ENCODE peak calls at places on chromosome 15, in ten cellular contexts. T is AG04450; B is tibial artery; C is foreskin keratinocyte; A is CD4-positive, alpha-beta T cell; I is CD8-positive, alpha-beta T cell; E is fibroblast of the aortic adventitia; F is nephron progenitor cell; M is H9; U is RWPE1. Y is an unnamed sample.

GRCh38 chr15:90286678-90287077 is 21.2 kb downstream of the NGRN start:
- DNase-seq in M (no peak), I (no peak), A (peak), B (no peak), F (no peak), E (peak), T (no peak), U (peak), C (peak), Y (no peak)

GRCh38 chr15:89937365-89938355 is 24.9 kb upstream of the ARPIN start:
- DNase-seq in U (no peak), B (no peak), A (no peak), C (no peak), I (no peak), M (no peak), F (no peak), E (no peak), T (no peak), Y (no peak)

GRCh38 chr15:31465083-31465955 is 138.7 kb downstream of the KLF13 start:
- DNase-seq in A (no peak), U (peak), F (no peak), I (no peak), M (peak), T (no peak), E (no peak), B (no peak), C (peak), Y (no peak)

GRCh38 chr15:68303560-68304436 is 26.3 kb downstream of the FEM1B start:
- DNase-seq in A (no peak), T (no peak), E (no peak), U (no peak), C (no peak), M (peak), F (no peak), B (peak), I (no peak), Y (no peak)

GRCh38 chr15:98650871-98651481 is 2.6 kb downstream of the IGF1R start:
- DNase-seq in C (peak), A (peak), E (peak), T (no peak), U (no peak), I (peak), B (no peak), F (peak), M (no peak), Y (no peak)

GRCh38 chr15:92651877-92652575 is 3.5 kb downstream of the FAM174B start:
- DNase-seq in I (no peak), B (no peak), F (no peak), A (no peak), C (no peak), E (no peak), T (no peak), U (no peak), M (no peak), Y (no peak)

GRCh38 chr15:41048397-41048796 is 67.7 kb downstream of the INO80 start:
- DNase-seq in T (no peak), I (no peak), A (no peak), F (no peak), E (no peak), M (no peak), U (no peak), B (no peak), C (no peak), Y (no peak)

GRCh38 chr15:57527382-57528091 is 64.2 kb upstream of the MYZAP start:
- DNase-seq in T (peak), A (no peak), F (peak), M (peak), C (peak), I (no peak), U (peak), E (peak), B (peak), Y (peak)

GRCh38 chr15:97037080-97037479 is 706.6 kb downstream of the NR2F2 start:
- DNase-seq in B (no peak), E (no peak), I (no peak), T (no peak), M (no peak), F (no peak), A (no peak), U (no peak), C (no peak), Y (no peak)

GRCh38 chr15:89490550-89491315 is 5.7 kb downstream of the RHCG start:
- DNase-seq in U (no peak), C (no peak), T (no peak), F (no peak), M (no peak), I (no peak), B (no peak), A (no peak), E (no peak), Y (no peak)

GRCh38 chr15:34616613-34617012 is 33.2 kb upstream of the GOLGA8B start:
- DNase-seq in I (no peak), E (peak), A (no peak), T (no peak), F (no peak), M (no peak), B (no peak), C (peak), U (peak), Y (no peak)
- TF ChIP-seq CTCF in I (no peak), E (peak), A (no peak), T (peak), F (no peak), M (no peak), B (no peak), C (peak), U (peak), Y (no peak)

GRCh38 chr15:58981808-58982475 is 5.5 kb upstream of the RNF111 start:
- DNase-seq in M (no peak), A (no peak), U (no peak), F (no peak), C (no peak), B (no peak), E (no peak), I (no peak), T (no peak), Y (no peak)

GRCh38 chr15:58985443-58985842 is 2.0 kb upstream of the RNF111 start:
- DNase-seq in C (no peak), M (peak), E (peak), A (no peak), F (no peak), I (no peak), T (no peak), B (peak), U (no peak), Y (peak)

GRCh38 chr15:58980351-58980939 is 7.0 kb upstream of the RNF111 start:
- DNase-seq in T (no peak), E (peak), B (no peak), C (no peak), U (peak), F (no peak), A (no peak), M (no peak), I (no peak), Y (no peak)
- TF ChIP-seq CTCF in T (peak), E (peak), B (peak), C (peak), U (peak), F (peak), A (peak), M (peak), I (peak), Y (peak)

DNA sequence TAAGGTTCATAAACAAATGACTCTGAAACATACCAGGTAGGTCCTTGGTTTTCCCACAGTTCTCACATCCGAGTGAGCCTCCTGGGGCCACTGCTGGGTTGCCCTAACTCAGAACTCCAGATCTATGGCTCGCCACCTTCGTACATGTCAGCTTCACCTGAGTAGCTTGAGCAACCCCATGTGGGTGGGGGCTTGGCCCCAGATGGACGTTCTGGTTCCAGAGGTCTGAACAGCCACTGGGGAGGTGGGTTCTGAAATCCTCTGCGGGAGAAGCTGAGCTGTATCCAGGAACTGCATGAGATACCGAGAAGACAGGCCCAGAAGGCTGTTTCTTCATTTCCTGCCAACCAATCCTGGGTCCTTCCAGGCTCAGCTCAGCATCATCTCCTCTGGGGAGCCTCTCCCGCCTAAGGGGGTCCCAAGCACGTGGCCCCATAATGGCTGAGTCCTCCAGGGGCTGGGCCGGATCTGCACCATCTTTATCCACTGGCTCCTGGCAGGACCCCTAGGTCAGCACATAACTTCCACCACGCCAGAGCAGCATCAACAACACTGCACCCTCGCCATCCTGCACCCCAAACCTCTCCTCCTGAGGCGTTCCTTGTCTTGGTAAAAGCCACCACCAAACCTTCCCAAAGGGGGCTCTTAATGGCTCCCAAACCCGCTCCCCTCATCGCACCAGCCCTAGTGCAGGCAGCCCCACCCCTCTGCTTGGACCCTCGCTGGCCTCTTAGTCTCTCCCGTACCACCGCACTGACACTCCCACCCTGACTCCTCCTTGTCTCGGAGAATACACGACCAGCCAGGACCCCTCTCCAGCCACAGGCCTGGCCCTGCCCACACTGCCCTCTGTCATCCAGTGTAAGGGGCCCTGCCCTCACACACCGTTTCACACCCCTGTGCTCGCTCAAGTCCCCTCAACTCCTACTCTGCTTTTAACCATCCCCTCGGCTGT is 39.8 kb downstream of the PCSK6 start:
- DNase-seq in C (no peak), F (no peak), E (no peak), M (no peak), A (no peak), I (no peak), U (no peak), B (no peak), T (no peak), Y (no peak)
- TF ChIP-seq CTCF in C (no peak), F (no peak), E (no peak), M (no peak), A (no peak), I (no peak), U (no peak), B (no peak), T (no peak), Y (no peak)

GRCh38 chr15:33654859-33655258 is 313.4 kb upstream of the CHRM5 start:
- DNase-seq in T (no peak), I (no peak), U (peak), A (no peak), B (no peak), M (peak), E (peak), F (no peak), C (peak), Y (peak)
- TF ChIP-seq CTCF in T (no peak), I (no peak), U (no peak), A (no peak), B (no peak), M (peak), E (no peak), F (no peak), C (peak), Y (no peak)

DNA sequence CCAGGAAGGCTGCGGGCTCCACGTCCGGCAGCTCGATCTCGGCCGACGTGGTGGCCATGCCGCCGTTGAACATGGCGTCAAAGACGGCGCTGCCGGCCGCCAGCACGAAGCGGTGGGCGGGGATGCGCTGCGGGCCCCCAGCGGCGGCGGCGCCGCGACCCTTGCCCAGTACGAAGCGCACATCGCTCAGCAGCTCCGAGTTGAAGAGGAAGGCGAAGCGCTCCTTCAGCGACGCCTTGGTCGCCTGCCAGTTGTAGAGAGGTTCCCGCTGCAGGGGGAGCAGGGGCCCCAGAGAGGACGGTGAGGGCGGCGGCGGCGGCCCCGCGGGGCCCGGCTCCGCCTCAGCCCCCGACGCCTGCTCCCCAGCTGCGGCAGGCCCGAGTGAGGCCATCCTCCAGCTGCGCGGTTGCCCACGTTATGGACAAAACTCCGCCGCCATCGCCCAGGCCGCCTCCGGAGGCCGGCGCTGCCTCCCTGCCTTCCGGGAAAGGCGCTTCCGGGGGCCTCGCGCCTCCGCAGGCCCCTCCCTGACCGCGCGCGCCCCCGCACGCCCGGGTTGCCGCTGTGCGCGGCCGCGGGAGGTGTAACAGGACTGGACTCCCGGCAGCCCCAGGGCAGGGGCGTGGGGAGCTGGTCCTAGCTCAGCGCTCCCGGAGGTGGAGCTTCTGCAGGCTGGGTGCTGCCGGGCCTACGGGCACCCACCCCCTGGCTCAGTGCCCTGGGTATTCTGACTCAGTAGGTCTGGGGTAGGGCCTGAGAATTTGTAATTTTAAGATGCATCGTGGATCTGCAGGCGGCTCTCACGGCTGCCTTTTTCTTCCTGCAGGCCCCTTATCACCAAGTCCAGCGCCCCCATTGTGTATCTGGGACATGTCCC is at the start of gene BTBD1:
- DNase-seq in E (peak), C (peak), B (peak), A (peak), M (peak), T (peak), U (peak), F (peak), I (peak), Y (peak)
- TF ChIP-seq CTCF in E (no peak), C (no peak), B (no peak), A (no peak), M (peak), T (no peak), U (no peak), F (no peak), I (no peak), Y (peak)

GRCh38 chr15:53985562-53985961 is 7.3 kb downstream of the UNC13C start:
- DNase-seq in U (no peak), I (no peak), F (no peak), A (no peak), E (no peak), B (no peak), M (no peak), C (no peak), T (no peak), Y (no peak)

GRCh38 chr15:53979051-53979788 is 979 bp downstream of the UNC13C start:
- DNase-seq in A (no peak), M (no peak), T (no peak), B (no peak), E (no peak), U (no peak), C (no peak), F (no peak), I (no peak), Y (no peak)

GRCh38 chr15:53982876-53983275 is 4.6 kb downstream of the UNC13C start:
- DNase-seq in A (no peak), T (no peak), I (no peak), U (no peak), M (no peak), C (no peak), B (no peak), F (no peak), E (no peak), Y (no peak)

GRCh38 chr15:53978248-53978906 is at the start of gene UNC13C:
- DNase-seq in M (peak), U (no peak), I (no peak), F (peak), A (no peak), E (peak), C (peak), T (no peak), B (peak), Y (peak)

GRCh38 chr15:53982281-53982680 is 4.0 kb downstream of the UNC13C start:
- DNase-seq in C (no peak), U (no peak), A (no peak), M (no peak), B (no peak), F (no peak), E (no peak), I (no peak), T (no peak), Y (no peak)
- TF ChIP-seq CTCF in C (no peak), U (no peak), A (no peak), M (no peak), B (no peak), F (no peak), E (no peak), I (no peak), T (no peak), Y (no peak)

Y was measured in glutamatergic neuron.